ENCODE peak calls at places on chromosomes 7 and 10, in eight cellular contexts. One of them, this sample, is unnamed.

GRCh38 chr10:112766636-112767035 is 183.4 kb upstream of the TCF7L2 start:
- DNase-seq in SJCRH30: no peak
- DNase-seq in stomach: no peak
- DNase-seq in AG04450: no peak
- DNase-seq in GM23248: no peak
- DNase-seq in transverse colon: no peak
- DNase-seq in neural progenitor cell: no peak
- DNase-seq in aorta: no peak
- DNase-seq in this sample: no peak

GRCh38 chr7:45642044-45642443 is 67.9 kb downstream of the ADCY1 start:
- DNase-seq in neural progenitor cell: no peak
- DNase-seq in transverse colon: no peak
- DNase-seq in stomach: peak; percentile 25
- DNase-seq in aorta: no peak
- DNase-seq in AG04450: no peak
- DNase-seq in SJCRH30: no peak
- DNase-seq in GM23248: no peak
- DNase-seq in this sample: no peak

GRCh38 chr10:83917519-83918506 is 221.5 kb upstream of the GHITM start:
- DNase-seq in GM23248: no peak
- DNase-seq in neural progenitor cell: peak; percentile 66
- DNase-seq in aorta: no peak
- DNase-seq in SJCRH30: peak; percentile 4
- DNase-seq in stomach: no peak
- DNase-seq in transverse colon: peak; percentile 31
- DNase-seq in AG04450: no peak
- DNase-seq in this sample: peak; percentile 16

GRCh38 chr7:127715272-127715671 is 63.3 kb downstream of the SND1 start:
- DNase-seq in aorta: no peak
- DNase-seq in AG04450: no peak
- DNase-seq in SJCRH30: no peak
- DNase-seq in stomach: no peak
- DNase-seq in GM23248: no peak
- DNase-seq in transverse colon: no peak
- DNase-seq in neural progenitor cell: peak; percentile 25
- DNase-seq in this sample: no peak

GRCh38 chr7:26147030-26147429 is 5.0 kb upstream of the NFE2L3 start:
- DNase-seq in aorta: no peak
- DNase-seq in SJCRH30: no peak
- DNase-seq in neural progenitor cell: no peak
- DNase-seq in stomach: no peak
- DNase-seq in transverse colon: no peak
- DNase-seq in AG04450: no peak
- DNase-seq in GM23248: peak; percentile 49
- DNase-seq in this sample: no peak

GRCh38 chr10:110864662-110865140 is 7.0 kb upstream of the PDCD4 start:
- DNase-seq in aorta: no peak
- DNase-seq in GM23248: peak; percentile 15
- DNase-seq in stomach: no peak
- DNase-seq in AG04450: no peak
- DNase-seq in transverse colon: no peak
- DNase-seq in SJCRH30: peak; percentile 66
- DNase-seq in neural progenitor cell: no peak
- DNase-seq in this sample: peak; percentile 67

GRCh38 chr10:103763374-103764202 is 91.8 kb downstream of the SH3PXD2A start:
- DNase-seq in stomach: no peak
- DNase-seq in GM23248: peak; percentile 36
- DNase-seq in AG04450: no peak
- DNase-seq in neural progenitor cell: no peak
- DNase-seq in SJCRH30: no peak
- DNase-seq in aorta: no peak
- DNase-seq in transverse colon: no peak
- DNase-seq in this sample: no peak

GRCh38 chr7:124764847-124765400 is 668 bp downstream of the GPR37 start:
- DNase-seq in transverse colon: peak; percentile 26
- DNase-seq in GM23248: no peak
- DNase-seq in SJCRH30: no peak
- DNase-seq in aorta: no peak
- DNase-seq in neural progenitor cell: peak; percentile 62
- DNase-seq in stomach: peak; percentile 35
- DNase-seq in AG04450: no peak
- DNase-seq in this sample: peak; percentile 30

GRCh38 chr7:24812313-24812945 is 55.2 kb upstream of the GSDME start:
- DNase-seq in SJCRH30: peak; percentile 79
- DNase-seq in transverse colon: peak; percentile 61
- DNase-seq in GM23248: peak; percentile 57
- DNase-seq in stomach: peak; percentile 66
- DNase-seq in neural progenitor cell: peak; percentile 69
- DNase-seq in AG04450: no peak
- DNase-seq in aorta: peak; percentile 64
- DNase-seq in this sample: no peak

GRCh38 chr7:68411742-68412141 is 1186.5 kb upstream of the AUTS2 start:
- DNase-seq in aorta: no peak
- DNase-seq in transverse colon: no peak
- DNase-seq in GM23248: no peak
- DNase-seq in SJCRH30: peak; percentile 30
- DNase-seq in stomach: no peak
- DNase-seq in AG04450: no peak
- DNase-seq in neural progenitor cell: no peak
- DNase-seq in this sample: no peak

GRCh38 chr10:79376751-79377556 is 29.7 kb downstream of the PPIF start:
- DNase-seq in stomach: no peak
- DNase-seq in SJCRH30: no peak
- DNase-seq in neural progenitor cell: no peak
- DNase-seq in GM23248: no peak
- DNase-seq in aorta: peak; percentile 33
- DNase-seq in transverse colon: no peak
- DNase-seq in AG04450: no peak
- DNase-seq in this sample: no peak

GRCh38 chr7:156014201-156014600 is 201.9 kb upstream of the SHH start:
- DNase-seq in aorta: no peak
- DNase-seq in stomach: no peak
- DNase-seq in neural progenitor cell: no peak
- DNase-seq in transverse colon: no peak
- DNase-seq in AG04450: no peak
- DNase-seq in SJCRH30: no peak
- DNase-seq in GM23248: no peak
- DNase-seq in this sample: no peak

GRCh38 chr10:34523017-34523767 is 291.9 kb downstream of the PARD3 start:
- DNase-seq in stomach: no peak
- DNase-seq in GM23248: peak; percentile 23
- DNase-seq in transverse colon: no peak
- DNase-seq in neural progenitor cell: no peak
- DNase-seq in AG04450: no peak
- DNase-seq in aorta: no peak
- DNase-seq in SJCRH30: no peak
- DNase-seq in this sample: no peak

GRCh38 chr10:112161757-112162518 is 21.6 kb downstream of the GPAM start:
- DNase-seq in transverse colon: no peak
- DNase-seq in AG04450: no peak
- DNase-seq in neural progenitor cell: no peak
- DNase-seq in stomach: no peak
- DNase-seq in SJCRH30: no peak
- DNase-seq in aorta: no peak
- DNase-seq in GM23248: no peak
- DNase-seq in this sample: no peak

GRCh38 chr10:33027088-33027487 is 69.1 kb upstream of the ITGB1 start:
- DNase-seq in stomach: no peak
- DNase-seq in aorta: no peak
- DNase-seq in transverse colon: no peak
- DNase-seq in SJCRH30: no peak
- DNase-seq in AG04450: no peak
- DNase-seq in GM23248: no peak
- DNase-seq in neural progenitor cell: no peak
- DNase-seq in this sample: no peak

GRCh38 chr7:95046494-95047240 is 139.3 kb downstream of the PPP1R9A start:
- DNase-seq in AG04450: no peak
- DNase-seq in stomach: no peak
- DNase-seq in transverse colon: no peak
- DNase-seq in SJCRH30: peak; percentile 94
- DNase-seq in neural progenitor cell: peak; percentile 61
- DNase-seq in GM23248: no peak
- DNase-seq in aorta: no peak
- DNase-seq in this sample: no peak

GRCh38 chr7:94289071-94289470 is 105.6 kb upstream of the COL1A2 start:
- DNase-seq in SJCRH30: peak; percentile 94
- DNase-seq in GM23248: peak; percentile 94
- DNase-seq in neural progenitor cell: peak; percentile 88
- DNase-seq in AG04450: peak; percentile 80
- DNase-seq in transverse colon: peak; percentile 48
- DNase-seq in stomach: peak; percentile 56
- DNase-seq in aorta: peak; percentile 72
- DNase-seq in this sample: no peak

GRCh38 chr7:8260871-8261707 is 878 bp downstream of the ICA1 start:
- DNase-seq in stomach: peak; percentile 67
- DNase-seq in aorta: peak; percentile 62
- DNase-seq in AG04450: no peak
- DNase-seq in GM23248: peak; percentile 18
- DNase-seq in neural progenitor cell: peak; percentile 20
- DNase-seq in SJCRH30: no peak
- DNase-seq in transverse colon: peak; percentile 61
- DNase-seq in this sample: no peak

GRCh38 chr10:90718185-90718584 is 139.7 kb downstream of the HTR7 start:
- DNase-seq in aorta: no peak
- DNase-seq in neural progenitor cell: no peak
- DNase-seq in transverse colon: no peak
- DNase-seq in AG04450: no peak
- DNase-seq in GM23248: peak; percentile 23
- DNase-seq in SJCRH30: peak; percentile 2
- DNase-seq in stomach: no peak
- DNase-seq in this sample: no peak

GRCh38 chr7:25820432-25821040 is 331.5 kb upstream of the NFE2L3 start:
- DNase-seq in stomach: no peak
- DNase-seq in neural progenitor cell: peak; percentile 44
- DNase-seq in aorta: no peak
- DNase-seq in AG04450: no peak
- DNase-seq in GM23248: peak; percentile 37
- DNase-seq in transverse colon: no peak
- DNase-seq in SJCRH30: peak; percentile 19
- DNase-seq in this sample: no peak

GRCh38 chr7:158834799-158835784 is 5.8 kb upstream of the ESYT2 start:
- DNase-seq in neural progenitor cell: no peak
- DNase-seq in transverse colon: no peak
- DNase-seq in GM23248: no peak
- DNase-seq in SJCRH30: no peak
- DNase-seq in aorta: no peak
- DNase-seq in stomach: no peak
- DNase-seq in AG04450: no peak
- DNase-seq in this sample: no peak

GRCh38 chr7:151794508-151795167 is 82.3 kb downstream of the PRKAG2 start:
- DNase-seq in SJCRH30: peak; percentile 80
- DNase-seq in GM23248: peak; percentile 47
- DNase-seq in aorta: peak; percentile 40
- DNase-seq in AG04450: no peak
- DNase-seq in stomach: no peak
- DNase-seq in neural progenitor cell: no peak
- DNase-seq in transverse colon: no peak
- DNase-seq in this sample: no peak

DNA sequence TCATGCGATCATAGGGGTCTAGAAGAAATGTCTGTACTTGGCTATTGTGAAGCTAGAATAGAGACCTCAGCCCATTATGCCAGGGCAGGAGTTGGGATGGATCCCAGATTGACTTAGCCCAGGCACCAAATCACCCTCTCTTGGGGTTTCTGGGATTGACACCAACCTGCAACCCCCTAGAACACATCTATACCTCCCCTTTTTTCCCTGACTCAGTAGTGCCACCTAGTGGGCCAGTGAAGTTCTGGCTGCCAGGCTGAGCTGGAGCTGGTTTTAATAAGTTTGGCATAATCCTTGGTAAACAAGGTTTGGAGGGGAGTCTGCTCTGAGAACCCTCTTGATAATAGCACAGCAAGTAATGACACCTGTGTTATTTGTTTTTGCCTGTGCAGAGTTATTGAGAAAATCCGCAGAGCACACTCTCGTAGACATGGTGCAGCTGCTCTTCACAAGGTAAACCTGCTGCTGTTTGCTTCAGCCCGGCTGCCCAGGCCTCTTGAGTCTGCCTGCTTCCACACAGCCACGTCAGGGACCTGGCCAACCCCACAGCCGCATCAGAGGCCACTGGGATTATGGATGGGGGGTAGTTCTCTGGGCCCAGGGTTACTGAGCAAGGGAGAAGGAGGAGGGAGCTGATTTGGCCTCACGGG is 43.3 kb upstream of the NFKB2 start:
- DNase-seq in SJCRH30: peak; percentile 95
- DNase-seq in aorta: peak; percentile 60
- DNase-seq in AG04450: peak; percentile 20
- DNase-seq in transverse colon: peak; percentile 59
- DNase-seq in neural progenitor cell: peak; percentile 83
- DNase-seq in GM23248: peak; percentile 64
- DNase-seq in stomach: peak; percentile 57
- DNase-seq in this sample: no peak
- H3K27me3 ChIP-seq in SJCRH30: no peaks in the 10 kb centered on the region
- H3K27me3 ChIP-seq in aorta: no peaks in the 10 kb centered on the region
- H3K27me3 ChIP-seq in AG04450: no peaks in the 10 kb centered on the region
- H3K27me3 ChIP-seq in transverse colon: no peaks in the 10 kb centered on the region
- H3K27me3 ChIP-seq in neural progenitor cell: no peaks in the 10 kb centered on the region
- H3K27me3 ChIP-seq in GM23248: no peaks in the 10 kb centered on the region
- H3K27me3 ChIP-seq in stomach: no peaks in the 10 kb centered on the region
- H3K27me3 ChIP-seq in this sample: no peaks in the 10 kb centered on the region

DNA sequence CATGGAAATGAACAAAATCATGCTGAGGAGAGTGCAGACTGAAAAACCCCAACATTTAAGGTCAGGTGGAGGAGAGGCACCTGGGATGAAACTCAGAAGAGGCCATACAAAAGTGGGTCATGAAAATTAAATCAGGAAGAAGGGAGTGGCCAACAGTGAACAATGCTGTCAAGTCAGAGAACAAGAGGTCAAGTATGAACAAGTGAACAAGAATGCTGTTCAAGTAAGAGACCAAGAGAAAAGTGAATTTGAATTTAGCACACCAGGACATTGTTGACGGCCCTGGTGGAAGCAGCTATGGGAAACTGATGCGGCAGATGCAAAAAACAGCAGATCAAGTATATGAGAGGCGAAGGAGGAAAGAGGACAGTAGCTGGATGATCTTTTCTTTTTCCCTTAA is 7.9 kb downstream of the CEP41 start:
- DNase-seq in GM23248: peak; percentile 54
- DNase-seq in aorta: no peak
- DNase-seq in transverse colon: no peak
- DNase-seq in SJCRH30: no peak
- DNase-seq in neural progenitor cell: no peak
- DNase-seq in stomach: no peak
- DNase-seq in AG04450: no peak
- DNase-seq in this sample: no peak
- H3K27me3 ChIP-seq in GM23248: no peaks in the 10 kb centered on the region
- H3K27me3 ChIP-seq in aorta: no peaks in the 10 kb centered on the region
- H3K27me3 ChIP-seq in transverse colon: no peaks in the 10 kb centered on the region
- H3K27me3 ChIP-seq in SJCRH30: no peaks in the 10 kb centered on the region
- H3K27me3 ChIP-seq in neural progenitor cell: no peaks in the 10 kb centered on the region
- H3K27me3 ChIP-seq in stomach: no peaks in the 10 kb centered on the region
- H3K27me3 ChIP-seq in AG04450: no peaks in the 10 kb centered on the region
- H3K27me3 ChIP-seq in this sample: no peaks in the 10 kb centered on the region

GRCh38 chr7:101775181-101775580 is 42.2 kb upstream of the CUX1 start:
- DNase-seq in transverse colon: no peak
- DNase-seq in stomach: no peak
- DNase-seq in aorta: no peak
- DNase-seq in SJCRH30: no peak
- DNase-seq in GM23248: no peak
- DNase-seq in neural progenitor cell: no peak
- DNase-seq in AG04450: no peak
- DNase-seq in this sample: no peak
- H3K27me3 ChIP-seq in transverse colon: peaks cover 5% of the 10 kb centered on the region
- H3K27me3 ChIP-seq in stomach: no peaks in the 10 kb centered on the region
- H3K27me3 ChIP-seq in aorta: no peaks in the 10 kb centered on the region
- H3K27me3 ChIP-seq in SJCRH30: peaks cover 3% of the 10 kb centered on the region
- H3K27me3 ChIP-seq in GM23248: peaks cover 50% of the 10 kb centered on the region
- H3K27me3 ChIP-seq in neural progenitor cell: no peaks in the 10 kb centered on the region
- H3K27me3 ChIP-seq in AG04450: peaks cover 20% of the 10 kb centered on the region
- H3K27me3 ChIP-seq in this sample: no peaks in the 10 kb centered on the region

GRCh38 chr7:106031271-106032029 is 68.4 kb downstream of the CDHR3 start:
- DNase-seq in neural progenitor cell: no peak
- DNase-seq in GM23248: no peak
- DNase-seq in aorta: no peak
- DNase-seq in AG04450: no peak
- DNase-seq in transverse colon: no peak
- DNase-seq in stomach: no peak
- DNase-seq in SJCRH30: peak; percentile 82
- DNase-seq in this sample: no peak
- H3K27me3 ChIP-seq in neural progenitor cell: peaks cover 5% of the 10 kb centered on the region
- H3K27me3 ChIP-seq in GM23248: no peaks in the 10 kb centered on the region
- H3K27me3 ChIP-seq in aorta: no peaks in the 10 kb centered on the region
- H3K27me3 ChIP-seq in AG04450: peaks cover 15% of the 10 kb centered on the region
- H3K27me3 ChIP-seq in transverse colon: no peaks in the 10 kb centered on the region
- H3K27me3 ChIP-seq in stomach: no peaks in the 10 kb centered on the region
- H3K27me3 ChIP-seq in SJCRH30: no peaks in the 10 kb centered on the region
- H3K27me3 ChIP-seq in this sample: peaks cover 1% of the 10 kb centered on the region

This sample was measured in GM06990.